ENCODE peak calls at places on chromosomes 6 and 20, in nine cellular contexts. One of them, this sample, is unnamed.

GRCh38 chr6:113078791-113079190 is 731.7 kb downstream of the RFPL4B start:
- DNase-seq in endothelial cell: no peak
- DNase-seq in HCT116: no peak
- DNase-seq in NCI-H510A treated with DMSO at 0.1 percent for 48 hours: no peak
- DNase-seq in C1 segment of cervical spinal cord: no peak
- DNase-seq in Kasumi-1: no peak
- DNase-seq in Karpas-422: no peak
- DNase-seq in central memory CD8-positive, alpha-beta T cell: no peak
- DNase-seq in stimulated activated CD4-positive, alpha-beta T cell treated with anti-CD3 and anti-CD28 coated beads, Interleukin-1b, Interleukin-23, amount 100 ng/mL, for 4 hours: no peak
- DNase-seq in this sample: no peak

GRCh38 chr20:4957939-4958362 is 43.4 kb downstream of the SLC23A2 start:
- DNase-seq in endothelial cell: no peak
- DNase-seq in HCT116: no peak
- DNase-seq in NCI-H510A treated with DMSO at 0.1 percent for 48 hours: no peak
- DNase-seq in C1 segment of cervical spinal cord: no peak
- DNase-seq in Kasumi-1: no peak
- DNase-seq in Karpas-422: peak; percentile 66
- DNase-seq in central memory CD8-positive, alpha-beta T cell: no peak
- DNase-seq in stimulated activated CD4-positive, alpha-beta T cell treated with anti-CD3 and anti-CD28 coated beads, Interleukin-1b, Interleukin-23, amount 100 ng/mL, for 4 hours: no peak
- DNase-seq in this sample: peak; percentile 33

GRCh38 chr20:63835031-63835858 is 4.2 kb upstream of the ZBTB46 start:
- DNase-seq in endothelial cell: peak; percentile 87
- DNase-seq in HCT116: peak; percentile 90
- DNase-seq in NCI-H510A treated with DMSO at 0.1 percent for 48 hours: peak; percentile 40
- DNase-seq in C1 segment of cervical spinal cord: peak; percentile 16
- DNase-seq in Kasumi-1: no peak
- DNase-seq in Karpas-422: no peak
- DNase-seq in central memory CD8-positive, alpha-beta T cell: no peak
- DNase-seq in stimulated activated CD4-positive, alpha-beta T cell treated with anti-CD3 and anti-CD28 coated beads, Interleukin-1b, Interleukin-23, amount 100 ng/mL, for 4 hours: no peak
- DNase-seq in this sample: peak; percentile 99

GRCh38 chr20:62766716-62767115 is 29.6 kb upstream of the MRGBP start:
- DNase-seq in endothelial cell: no peak
- DNase-seq in HCT116: no peak
- DNase-seq in NCI-H510A treated with DMSO at 0.1 percent for 48 hours: no peak
- DNase-seq in C1 segment of cervical spinal cord: no peak
- DNase-seq in Kasumi-1: no peak
- DNase-seq in Karpas-422: no peak
- DNase-seq in central memory CD8-positive, alpha-beta T cell: no peak
- DNase-seq in stimulated activated CD4-positive, alpha-beta T cell treated with anti-CD3 and anti-CD28 coated beads, Interleukin-1b, Interleukin-23, amount 100 ng/mL, for 4 hours: no peak
- DNase-seq in this sample: peak; percentile 60

GRCh38 chr6:29510746-29511300 is 23.1 kb upstream of the MAS1L start:
- DNase-seq in endothelial cell: no peak
- DNase-seq in HCT116: no peak
- DNase-seq in NCI-H510A treated with DMSO at 0.1 percent for 48 hours: no peak
- DNase-seq in C1 segment of cervical spinal cord: no peak
- DNase-seq in Kasumi-1: no peak
- DNase-seq in Karpas-422: no peak
- DNase-seq in central memory CD8-positive, alpha-beta T cell: no peak
- DNase-seq in stimulated activated CD4-positive, alpha-beta T cell treated with anti-CD3 and anti-CD28 coated beads, Interleukin-1b, Interleukin-23, amount 100 ng/mL, for 4 hours: no peak
- DNase-seq in this sample: no peak

GRCh38 chr6:148700713-148701392 is 46.0 kb upstream of the UST start:
- DNase-seq in endothelial cell: no peak
- DNase-seq in HCT116: no peak
- DNase-seq in NCI-H510A treated with DMSO at 0.1 percent for 48 hours: peak; percentile 2
- DNase-seq in C1 segment of cervical spinal cord: no peak
- DNase-seq in Kasumi-1: no peak
- DNase-seq in Karpas-422: no peak
- DNase-seq in central memory CD8-positive, alpha-beta T cell: no peak
- DNase-seq in stimulated activated CD4-positive, alpha-beta T cell treated with anti-CD3 and anti-CD28 coated beads, Interleukin-1b, Interleukin-23, amount 100 ng/mL, for 4 hours: no peak
- DNase-seq in this sample: peak; percentile 65

GRCh38 chr6:81465859-81466258 is 286.6 kb downstream of the TENT5A start:
- DNase-seq in endothelial cell: peak; percentile 23
- DNase-seq in HCT116: peak; percentile 37
- DNase-seq in NCI-H510A treated with DMSO at 0.1 percent for 48 hours: peak; percentile 4
- DNase-seq in C1 segment of cervical spinal cord: no peak
- DNase-seq in Kasumi-1: peak; percentile 57
- DNase-seq in Karpas-422: peak; percentile 41
- DNase-seq in central memory CD8-positive, alpha-beta T cell: no peak
- DNase-seq in stimulated activated CD4-positive, alpha-beta T cell treated with anti-CD3 and anti-CD28 coated beads, Interleukin-1b, Interleukin-23, amount 100 ng/mL, for 4 hours: no peak
- DNase-seq in this sample: peak; percentile 4

GRCh38 chr6:99333068-99333467 is 16.4 kb downstream of the FAXC start:
- DNase-seq in endothelial cell: no peak
- DNase-seq in HCT116: no peak
- DNase-seq in NCI-H510A treated with DMSO at 0.1 percent for 48 hours: no peak
- DNase-seq in C1 segment of cervical spinal cord: no peak
- DNase-seq in Kasumi-1: no peak
- DNase-seq in Karpas-422: no peak
- DNase-seq in central memory CD8-positive, alpha-beta T cell: no peak
- DNase-seq in stimulated activated CD4-positive, alpha-beta T cell treated with anti-CD3 and anti-CD28 coated beads, Interleukin-1b, Interleukin-23, amount 100 ng/mL, for 4 hours: no peak
- DNase-seq in this sample: no peak

GRCh38 chr6:125252891-125253290 is 48.9 kb downstream of the HDDC2 start:
- DNase-seq in endothelial cell: no peak
- DNase-seq in HCT116: no peak
- DNase-seq in NCI-H510A treated with DMSO at 0.1 percent for 48 hours: no peak
- DNase-seq in C1 segment of cervical spinal cord: no peak
- DNase-seq in Kasumi-1: no peak
- DNase-seq in Karpas-422: no peak
- DNase-seq in central memory CD8-positive, alpha-beta T cell: no peak
- DNase-seq in stimulated activated CD4-positive, alpha-beta T cell treated with anti-CD3 and anti-CD28 coated beads, Interleukin-1b, Interleukin-23, amount 100 ng/mL, for 4 hours: no peak
- DNase-seq in this sample: no peak

GRCh38 chr6:142867988-142868818 is 76.8 kb downstream of the HIVEP2 start:
- DNase-seq in endothelial cell: no peak
- DNase-seq in HCT116: no peak
- DNase-seq in NCI-H510A treated with DMSO at 0.1 percent for 48 hours: no peak
- DNase-seq in C1 segment of cervical spinal cord: no peak
- DNase-seq in Kasumi-1: no peak
- DNase-seq in Karpas-422: no peak
- DNase-seq in central memory CD8-positive, alpha-beta T cell: no peak
- DNase-seq in stimulated activated CD4-positive, alpha-beta T cell treated with anti-CD3 and anti-CD28 coated beads, Interleukin-1b, Interleukin-23, amount 100 ng/mL, for 4 hours: no peak
- DNase-seq in this sample: peak; percentile 29

GRCh38 chr20:17725094-17725835 is 25.5 kb downstream of the BANF2 start:
- DNase-seq in endothelial cell: no peak
- DNase-seq in HCT116: no peak
- DNase-seq in NCI-H510A treated with DMSO at 0.1 percent for 48 hours: peak; percentile 99
- DNase-seq in C1 segment of cervical spinal cord: no peak
- DNase-seq in Kasumi-1: no peak
- DNase-seq in Karpas-422: no peak
- DNase-seq in central memory CD8-positive, alpha-beta T cell: no peak
- DNase-seq in stimulated activated CD4-positive, alpha-beta T cell treated with anti-CD3 and anti-CD28 coated beads, Interleukin-1b, Interleukin-23, amount 100 ng/mL, for 4 hours: no peak
- DNase-seq in this sample: peak; percentile 73

GRCh38 chr6:47520282-47520681 is 42.7 kb downstream of the CD2AP start:
- DNase-seq in endothelial cell: no peak
- DNase-seq in HCT116: no peak
- DNase-seq in NCI-H510A treated with DMSO at 0.1 percent for 48 hours: peak; percentile 20
- DNase-seq in C1 segment of cervical spinal cord: no peak
- DNase-seq in Kasumi-1: no peak
- DNase-seq in Karpas-422: no peak
- DNase-seq in central memory CD8-positive, alpha-beta T cell: no peak
- DNase-seq in stimulated activated CD4-positive, alpha-beta T cell treated with anti-CD3 and anti-CD28 coated beads, Interleukin-1b, Interleukin-23, amount 100 ng/mL, for 4 hours: no peak
- DNase-seq in this sample: no peak

GRCh38 chr20:64093013-64093503 is 8.9 kb upstream of the LKAAEAR1 start:
- DNase-seq in endothelial cell: no peak
- DNase-seq in HCT116: no peak
- DNase-seq in NCI-H510A treated with DMSO at 0.1 percent for 48 hours: no peak
- DNase-seq in C1 segment of cervical spinal cord: no peak
- DNase-seq in Kasumi-1: no peak
- DNase-seq in Karpas-422: no peak
- DNase-seq in central memory CD8-positive, alpha-beta T cell: no peak
- DNase-seq in stimulated activated CD4-positive, alpha-beta T cell treated with anti-CD3 and anti-CD28 coated beads, Interleukin-1b, Interleukin-23, amount 100 ng/mL, for 4 hours: no peak
- DNase-seq in this sample: no peak